ENCODE peak calls at places on chromosomes 12 and 14, in five cellular contexts. H, V, T, Q and F are unnamed samples.
A peak's percentile ranks its signal among the peaks of the same experiment; 100 is the strongest.

GRCh38 chr12:11273449-11273848 is 3.9 kb upstream of the PRB3 start:
- DNase-seq in H (no peak), V (no peak), T (no peak), Q (no peak), F (no peak)

GRCh38 chr14:100721568-100721967 is 5.1 kb upstream of the DLK1 start:
- DNase-seq in H (no peak), V (peak; percentile 14), T (no peak), Q (no peak), F (no peak)

GRCh38 chr12:120181991-120182631 is 12.4 kb downstream of the GCN1 start:
- DNase-seq in H (no peak), V (peak; percentile 74), T (peak; percentile 63), Q (no peak), F (no peak)

GRCh38 chr14:62162998-62163589 is 400.9 kb downstream of the SNAPC1 start:
- DNase-seq in H (peak; percentile 40), V (peak; percentile 56), T (peak; percentile 18), Q (peak; percentile 26), F (no peak)

GRCh38 chr12:42166501-42166900 is 21.8 kb upstream of the GXYLT1 start:
- DNase-seq in H (no peak), V (peak; percentile 21), T (no peak), Q (no peak), F (no peak)

GRCh38 chr12:42086021-42086420 is 58.7 kb downstream of the GXYLT1 start:
- DNase-seq in H (no peak), V (peak; percentile 63), T (no peak), Q (peak; percentile 21), F (no peak)

GRCh38 chr12:56699020-56699661 is 11.1 kb upstream of the PTGES3 start:
- DNase-seq in H (no peak), V (no peak), T (no peak), Q (peak; percentile 81), F (no peak)

GRCh38 chr14:75441731-75442130 is 13.9 kb downstream of the JDP2 start:
- DNase-seq in H (no peak), V (no peak), T (no peak), Q (peak; percentile 27), F (no peak)

GRCh38 chr14:21703357-21704339 is 30.0 kb upstream of the OR4E1 start:
- DNase-seq in H (no peak), V (no peak), T (no peak), Q (no peak), F (no peak)

GRCh38 chr12:43912851-43913250 is 77.0 kb downstream of the TMEM117 start:
- DNase-seq in H (peak; percentile 8), V (no peak), T (no peak), Q (no peak), F (no peak)

GRCh38 chr12:124405151-124405550 is 110.3 kb downstream of the RFLNA start:
- DNase-seq in H (no peak), V (no peak), T (no peak), Q (no peak), F (no peak)

GRCh38 chr12:129193263-129193871 is 340.1 kb downstream of the GLT1D1 start:
- DNase-seq in H (peak; percentile 21), V (no peak), T (no peak), Q (peak; percentile 59), F (no peak)

GRCh38 chr12:123973552-123974341 is 732 bp downstream of the ZNF664 start:
- DNase-seq in H (peak; percentile 70), V (peak; percentile 10), T (peak; percentile 21), Q (peak; percentile 66), F (no peak)

GRCh38 chr12:85575115-85576096 is 260.8 kb downstream of the RASSF9 start:
- DNase-seq in H (peak; percentile 46), V (peak; percentile 64), T (peak; percentile 63), Q (peak; percentile 26), F (peak; percentile 13)

GRCh38 chr12:2396448-2396871 is 343.7 kb downstream of the CACNA1C start:
- DNase-seq in H (no peak), V (peak; percentile 52), T (no peak), Q (no peak), F (no peak)

GRCh38 chr12:84969226-84969625 is 56.6 kb upstream of the SLC6A15 start:
- DNase-seq in H (no peak), V (no peak), T (no peak), Q (no peak), F (no peak)

GRCh38 chr12:70794131-70794530 is 126.4 kb downstream of the PTPRR start:
- DNase-seq in H (no peak), V (no peak), T (no peak), Q (no peak), F (no peak)

GRCh38 chr12:106747973-106748436 is 26.5 kb upstream of the RIC8B start:
- DNase-seq in H (no peak), V (no peak), T (no peak), Q (no peak), F (no peak)

GRCh38 chr12:111135293-111135832 is 215.0 kb upstream of the MYL2 start:
- DNase-seq in H (no peak), V (no peak), T (no peak), Q (no peak), F (no peak)

GRCh38 chr12:95942532-95943230 is at the start of gene CCDC38:
- DNase-seq in H (peak; percentile 98), V (peak; percentile 28), T (peak; percentile 88), Q (no peak), F (peak; percentile 57)

GRCh38 chr14:29743566-29743965 is 184.1 kb downstream of the PRKD1 start:
- DNase-seq in H (no peak), V (no peak), T (no peak), Q (no peak), F (no peak)

GRCh38 chr12:24769682-24770081 is 179.2 kb downstream of the BCAT1 start:
- DNase-seq in H (no peak), V (no peak), T (no peak), Q (no peak), F (no peak)

GRCh38 chr12:53224268-53224896 is 7.6 kb downstream of the RARG start:
- DNase-seq in H (peak; percentile 69), V (no peak), T (peak; percentile 40), Q (peak; percentile 50), F (no peak)

GRCh38 chr14:81435578-81436295 is 35.6 kb upstream of the STON2 start:
- DNase-seq in H (peak; percentile 85), V (peak; percentile 2), T (peak; percentile 55), Q (peak; percentile 72), F (no peak)

GRCh38 chr12:105659355-105660075 is 329.0 kb downstream of the C12orf75 start:
- DNase-seq in H (no peak), V (no peak), T (no peak), Q (no peak), F (no peak)

GRCh38 chr12:116113398-116114130 is 163.9 kb downstream of the MED13L start:
- DNase-seq in H (no peak), V (no peak), T (no peak), Q (no peak), F (no peak)

GRCh38 chr12:88571543-88571942 is 8.7 kb downstream of the KITLG start:
- DNase-seq in H (no peak), V (no peak), T (no peak), Q (no peak), F (no peak)

GRCh38 chr14:89027097-89027740 is 202.8 kb downstream of the TTC8 start:
- DNase-seq in H (no peak), V (peak; percentile 33), T (peak; percentile 21), Q (peak; percentile 27), F (no peak)

GRCh38 chr14:96204151-96205058 is at the start of gene BDKRB2:
- DNase-seq in H (peak; percentile 91), V (peak; percentile 92), T (peak; percentile 54), Q (no peak), F (no peak)

GRCh38 chr14:102227184-102227964 is 77.6 kb downstream of the MOK start:
- DNase-seq in H (no peak), V (no peak), T (no peak), Q (no peak), F (no peak)

GRCh38 chr12:103729499-103729898 is 111.5 kb downstream of the NT5DC3 start:
- DNase-seq in H (no peak), V (no peak), T (no peak), Q (no peak), F (no peak)

GRCh38 chr12:129520736-129521135 is 383.1 kb downstream of the TMEM132D start:
- DNase-seq in H (no peak), V (no peak), T (no peak), Q (no peak), F (no peak)

GRCh38 chr14:83485591-83485990 is 1951.9 kb upstream of the SEL1L start:
- DNase-seq in H (no peak), V (peak; percentile 44), T (no peak), Q (no peak), F (no peak)

DNA sequence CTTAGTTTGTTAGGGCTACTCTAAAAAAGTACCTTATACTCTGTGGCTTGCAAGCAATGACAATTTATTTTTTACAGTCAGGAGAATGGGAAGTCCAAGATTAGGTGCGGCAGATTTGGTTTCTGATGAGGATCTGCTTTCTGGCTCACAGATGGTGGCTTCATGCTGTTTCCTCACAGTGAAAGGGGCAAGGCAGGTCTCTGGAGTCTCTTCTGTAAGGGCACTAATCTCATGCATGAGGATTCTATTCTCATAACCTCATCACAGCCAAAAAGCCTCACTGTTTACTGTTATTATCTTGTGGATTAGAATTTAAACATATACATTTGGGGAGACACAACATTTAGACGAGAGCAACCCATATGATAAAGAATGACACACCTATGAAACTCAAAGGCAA is 1957.4 kb upstream of the SEL1L start:
- DNase-seq in H (no peak), V (no peak), T (no peak), Q (no peak), F (no peak)
- H3K9ac ChIP-seq in H (no peak overlapping the region), V (no peak overlapping the region), T (no peak overlapping the region), Q (no peak overlapping the region), F (no peak overlapping the region)

DNA sequence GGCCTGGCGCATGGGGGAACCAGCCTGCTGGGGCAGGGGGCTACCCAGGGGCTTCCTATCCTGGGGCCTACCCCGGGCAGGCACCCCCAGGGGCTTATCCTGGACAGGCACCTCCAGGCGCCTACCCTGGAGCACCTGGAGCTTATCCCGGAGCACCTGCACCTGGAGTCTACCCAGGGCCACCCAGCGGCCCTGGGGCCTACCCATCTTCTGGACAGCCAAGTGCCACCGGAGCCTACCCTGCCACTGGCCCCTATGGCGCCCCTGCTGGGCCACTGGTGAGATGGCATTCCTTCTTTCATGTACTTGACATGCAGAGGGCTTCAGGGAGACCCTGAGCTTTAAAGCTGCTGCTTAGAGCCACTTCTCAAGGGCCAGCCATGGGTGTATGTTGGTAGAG is 9.0 kb downstream of the LGALS3 start:
- DNase-seq in H (no peak), V (no peak), T (no peak), Q (no peak), F (no peak)
- TF ChIP-seq MXI1 in H (no peak), V (no peak), T (no peak), Q (no peak), F (no peak)

DNA sequence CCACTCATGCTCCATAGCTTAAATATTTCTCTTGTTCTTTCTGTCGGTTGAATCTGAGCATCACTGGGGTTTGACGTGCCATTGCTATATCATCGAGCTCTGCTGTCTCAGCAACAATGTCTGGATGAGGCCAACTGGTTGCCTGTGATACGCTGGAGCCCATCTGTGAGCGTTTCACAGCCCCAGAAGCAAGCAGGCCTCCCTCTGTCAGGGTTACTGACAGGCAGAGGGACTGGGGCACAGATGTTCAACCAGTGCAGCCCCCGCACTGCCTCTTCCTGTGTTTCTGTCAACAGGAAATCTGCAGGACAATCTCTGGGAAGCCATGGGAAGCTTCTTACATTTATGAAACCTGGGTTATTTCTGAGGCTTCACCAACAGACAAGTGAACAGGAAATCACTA is 23.9 kb downstream of the DMAC2L start:
- DNase-seq in H (peak; percentile 80), V (peak; percentile 65), T (no peak), Q (peak; percentile 55), F (no peak)
- H3K9ac ChIP-seq in H (no peak overlapping the region), V (peak overlapping the region; percentile 55), T (no peak overlapping the region), Q (no peak overlapping the region), F (peak overlapping the region; percentile 14)

GRCh38 chr12:76726626-76727025 is 37.3 kb upstream of the ZDHHC17 start:
- DNase-seq in H (no peak), V (no peak), T (no peak), Q (no peak), F (no peak)
- TF ChIP-seq MXI1 in H (no peak), V (no peak), T (no peak), Q (no peak), F (no peak)